ENCODE peak calls at places on chromosomes 13 and 19, in five cellular contexts. One of them, this sample, is unnamed.

GRCh38 chr19:41801682-41802317 is 5.4 kb downstream of the CEACAM3 start:
- DNase-seq in IMR-90: no peak
- DNase-seq in body of pancreas: no peak
- DNase-seq in upper lobe of right lung: no peak
- DNase-seq in fibroblast of mammary gland: no peak
- DNase-seq in this sample: no peak

GRCh38 chr19:5963855-5964254 is 14.1 kb downstream of the RANBP3 start:
- DNase-seq in fibroblast of mammary gland: no peak
- DNase-seq in body of pancreas: no peak
- DNase-seq in upper lobe of right lung: no peak
- DNase-seq in IMR-90: no peak
- DNase-seq in this sample: no peak

GRCh38 chr19:56595548-56595899 is 422 bp downstream of the ZNF71 start:
- DNase-seq in fibroblast of mammary gland: peak; percentile 17
- DNase-seq in IMR-90: peak; percentile 9
- DNase-seq in upper lobe of right lung: no peak
- DNase-seq in body of pancreas: no peak
- DNase-seq in this sample: no peak

GRCh38 chr13:105948143-105948542 is 587.3 kb downstream of the EFNB2 start:
- DNase-seq in body of pancreas: no peak
- DNase-seq in fibroblast of mammary gland: no peak
- DNase-seq in IMR-90: no peak
- DNase-seq in upper lobe of right lung: no peak
- DNase-seq in this sample: no peak

GRCh38 chr19:19661675-19662251 is 1.7 kb downstream of the ATP13A1 start:
- DNase-seq in upper lobe of right lung: no peak
- DNase-seq in fibroblast of mammary gland: no peak
- DNase-seq in body of pancreas: no peak
- DNase-seq in IMR-90: no peak
- DNase-seq in this sample: no peak

GRCh38 chr13:111204438-111205177 is 89.5 kb downstream of the ARHGEF7 start:
- DNase-seq in body of pancreas: peak; percentile 55
- DNase-seq in IMR-90: peak; percentile 84
- DNase-seq in fibroblast of mammary gland: peak; percentile 80
- DNase-seq in upper lobe of right lung: peak; percentile 70
- DNase-seq in this sample: peak; percentile 89

GRCh38 chr13:38563739-38564138 is 123.1 kb upstream of the FREM2 start:
- DNase-seq in IMR-90: no peak
- DNase-seq in fibroblast of mammary gland: no peak
- DNase-seq in body of pancreas: no peak
- DNase-seq in upper lobe of right lung: no peak
- DNase-seq in this sample: no peak

GRCh38 chr13:73069206-73069815 is 10.5 kb downstream of the KLF5 start:
- DNase-seq in IMR-90: peak; percentile 60
- DNase-seq in upper lobe of right lung: no peak
- DNase-seq in body of pancreas: no peak
- DNase-seq in fibroblast of mammary gland: no peak
- DNase-seq in this sample: peak; percentile 39

GRCh38 chr19:39078436-39079200 is 5.5 kb upstream of the ACP7 start:
- DNase-seq in body of pancreas: no peak
- DNase-seq in fibroblast of mammary gland: peak; percentile 96
- DNase-seq in IMR-90: peak; percentile 97
- DNase-seq in upper lobe of right lung: no peak
- DNase-seq in this sample: peak; percentile 64

GRCh38 chr13:91346848-91347211 is 657 bp upstream of the MIR17HG start:
- DNase-seq in IMR-90: no peak
- DNase-seq in upper lobe of right lung: no peak
- DNase-seq in body of pancreas: peak; percentile 32
- DNase-seq in fibroblast of mammary gland: no peak
- DNase-seq in this sample: peak; percentile 8

GRCh38 chr13:28704919-28705318 is 13.9 kb downstream of the SLC46A3 start:
- DNase-seq in fibroblast of mammary gland: no peak
- DNase-seq in upper lobe of right lung: no peak
- DNase-seq in body of pancreas: no peak
- DNase-seq in IMR-90: no peak
- DNase-seq in this sample: no peak

GRCh38 chr13:75636339-75637095 is 387 bp downstream of the LMO7 start:
- DNase-seq in body of pancreas: peak; percentile 31
- DNase-seq in upper lobe of right lung: peak; percentile 70
- DNase-seq in fibroblast of mammary gland: no peak
- DNase-seq in IMR-90: peak; percentile 46
- DNase-seq in this sample: peak; percentile 58

GRCh38 chr13:53254495-53254894 is 225.9 kb downstream of the OLFM4 start:
- DNase-seq in fibroblast of mammary gland: no peak
- DNase-seq in body of pancreas: no peak
- DNase-seq in IMR-90: no peak
- DNase-seq in upper lobe of right lung: no peak
- DNase-seq in this sample: no peak

GRCh38 chr13:57253551-57253950 is 86.6 kb downstream of the PRR20E start:
- DNase-seq in fibroblast of mammary gland: no peak
- DNase-seq in IMR-90: no peak
- DNase-seq in body of pancreas: no peak
- DNase-seq in upper lobe of right lung: no peak
- DNase-seq in this sample: no peak

GRCh38 chr19:17026041-17026658 is 460 bp downstream of the CPAMD8 start:
- DNase-seq in body of pancreas: no peak
- DNase-seq in fibroblast of mammary gland: no peak
- DNase-seq in upper lobe of right lung: peak; percentile 84
- DNase-seq in IMR-90: no peak
- DNase-seq in this sample: no peak

GRCh38 chr19:6464070-6464873 is at the start of gene CRB3:
- DNase-seq in fibroblast of mammary gland: no peak
- DNase-seq in IMR-90: no peak
- DNase-seq in body of pancreas: peak; percentile 97
- DNase-seq in upper lobe of right lung: peak; percentile 96
- DNase-seq in this sample: no peak

GRCh38 chr19:38047641-38048040 is 140.6 kb downstream of the SIPA1L3 start:
- DNase-seq in IMR-90: no peak
- DNase-seq in fibroblast of mammary gland: no peak
- DNase-seq in body of pancreas: no peak
- DNase-seq in upper lobe of right lung: no peak
- DNase-seq in this sample: no peak

GRCh38 chr19:53389591-53390377 is 5.2 kb upstream of the ZNF765 start:
- DNase-seq in upper lobe of right lung: no peak
- DNase-seq in IMR-90: no peak
- DNase-seq in fibroblast of mammary gland: no peak
- DNase-seq in body of pancreas: no peak
- DNase-seq in this sample: peak; percentile 4

GRCh38 chr13:62388515-62388914 is 972.9 kb upstream of the PCDH20 start:
- DNase-seq in IMR-90: peak; percentile 16
- DNase-seq in body of pancreas: no peak
- DNase-seq in upper lobe of right lung: no peak
- DNase-seq in fibroblast of mammary gland: no peak
- DNase-seq in this sample: no peak

GRCh38 chr13:78136966-78137365 is 218.3 kb upstream of the EDNRB start:
- DNase-seq in upper lobe of right lung: no peak
- DNase-seq in IMR-90: no peak
- DNase-seq in fibroblast of mammary gland: no peak
- DNase-seq in body of pancreas: no peak
- DNase-seq in this sample: no peak

GRCh38 chr19:46372901-46373572 is 26.1 kb downstream of the PPP5C start:
- DNase-seq in IMR-90: no peak
- DNase-seq in upper lobe of right lung: peak; percentile 60
- DNase-seq in body of pancreas: no peak
- DNase-seq in fibroblast of mammary gland: peak; percentile 62
- DNase-seq in this sample: no peak

GRCh38 chr19:38469151-38469550 is 35.7 kb downstream of the RYR1 start:
- DNase-seq in body of pancreas: no peak
- DNase-seq in IMR-90: no peak
- DNase-seq in fibroblast of mammary gland: no peak
- DNase-seq in upper lobe of right lung: no peak
- DNase-seq in this sample: no peak

GRCh38 chr19:3163943-3164342 is 14.6 kb upstream of the S1PR4 start:
- DNase-seq in IMR-90: no peak
- DNase-seq in body of pancreas: no peak
- DNase-seq in upper lobe of right lung: no peak
- DNase-seq in fibroblast of mammary gland: no peak
- DNase-seq in this sample: no peak

GRCh38 chr19:17726136-17726741 is 7.0 kb downstream of the MAP1S start:
- DNase-seq in IMR-90: no peak
- DNase-seq in upper lobe of right lung: no peak
- DNase-seq in body of pancreas: no peak
- DNase-seq in fibroblast of mammary gland: no peak
- DNase-seq in this sample: no peak

GRCh38 chr13:24223341-24224231 is 63.1 kb downstream of the SPATA13 start:
- DNase-seq in upper lobe of right lung: no peak
- DNase-seq in fibroblast of mammary gland: no peak
- DNase-seq in body of pancreas: no peak
- DNase-seq in IMR-90: no peak
- DNase-seq in this sample: no peak

GRCh38 chr19:39293394-39293793 is 2.8 kb upstream of the IFNL1 start:
- DNase-seq in upper lobe of right lung: peak; percentile 17
- DNase-seq in IMR-90: no peak
- DNase-seq in fibroblast of mammary gland: no peak
- DNase-seq in body of pancreas: no peak
- DNase-seq in this sample: no peak

GRCh38 chr19:55423225-55423967 is 15.8 kb upstream of the UBE2S start:
- DNase-seq in upper lobe of right lung: no peak
- DNase-seq in IMR-90: no peak
- DNase-seq in body of pancreas: no peak
- DNase-seq in fibroblast of mammary gland: no peak
- DNase-seq in this sample: no peak

GRCh38 chr13:48504606-48505369 is 28.1 kb downstream of the RCBTB2 start:
- DNase-seq in IMR-90: no peak
- DNase-seq in body of pancreas: no peak
- DNase-seq in upper lobe of right lung: no peak
- DNase-seq in fibroblast of mammary gland: no peak
- DNase-seq in this sample: no peak

GRCh38 chr13:21478881-21479808 is 20.0 kb upstream of the ZDHHC20 start:
- DNase-seq in fibroblast of mammary gland: peak; percentile 82
- DNase-seq in IMR-90: peak; percentile 81
- DNase-seq in body of pancreas: peak; percentile 40
- DNase-seq in upper lobe of right lung: no peak
- DNase-seq in this sample: peak; percentile 84

GRCh38 chr19:48632692-48633147 is 4.5 kb downstream of the DBP start:
- DNase-seq in body of pancreas: no peak
- DNase-seq in IMR-90: peak; percentile 53
- DNase-seq in fibroblast of mammary gland: peak; percentile 64
- DNase-seq in upper lobe of right lung: no peak
- DNase-seq in this sample: no peak

GRCh38 chr19:14073232-14073924 is 792 bp downstream of the MISP3 start:
- DNase-seq in fibroblast of mammary gland: peak; percentile 76
- DNase-seq in upper lobe of right lung: peak; percentile 90
- DNase-seq in body of pancreas: peak; percentile 81
- DNase-seq in IMR-90: peak; percentile 82
- DNase-seq in this sample: peak; percentile 78
- TF ChIP-seq CTCF in fibroblast of mammary gland: no peak
- TF ChIP-seq CTCF in upper lobe of right lung: no peak
- TF ChIP-seq CTCF in body of pancreas: peak; percentile 14
- TF ChIP-seq CTCF in IMR-90: peak; percentile 66
- TF ChIP-seq CTCF in this sample: no peak

GRCh38 chr19:40688987-40689338 is 1.5 kb downstream of the NUMBL start:
- DNase-seq in body of pancreas: no peak
- DNase-seq in fibroblast of mammary gland: no peak
- DNase-seq in upper lobe of right lung: no peak
- DNase-seq in IMR-90: no peak
- DNase-seq in this sample: no peak

GRCh38 chr19:40689339-40690049 is 957 bp downstream of the NUMBL start:
- DNase-seq in IMR-90: no peak
- DNase-seq in body of pancreas: no peak
- DNase-seq in fibroblast of mammary gland: peak; percentile 25
- DNase-seq in upper lobe of right lung: no peak
- DNase-seq in this sample: peak; percentile 28

GRCh38 chr19:40686882-40687524 is 3.4 kb downstream of the NUMBL start:
- DNase-seq in upper lobe of right lung: no peak
- DNase-seq in IMR-90: no peak
- DNase-seq in body of pancreas: no peak
- DNase-seq in fibroblast of mammary gland: no peak
- DNase-seq in this sample: no peak

GRCh38 chr19:40687525-40688016 is 2.9 kb downstream of the NUMBL start:
- DNase-seq in fibroblast of mammary gland: peak; percentile 94
- DNase-seq in body of pancreas: peak; percentile 48
- DNase-seq in upper lobe of right lung: peak; percentile 79
- DNase-seq in IMR-90: peak; percentile 86
- DNase-seq in this sample: peak; percentile 93

DNA sequence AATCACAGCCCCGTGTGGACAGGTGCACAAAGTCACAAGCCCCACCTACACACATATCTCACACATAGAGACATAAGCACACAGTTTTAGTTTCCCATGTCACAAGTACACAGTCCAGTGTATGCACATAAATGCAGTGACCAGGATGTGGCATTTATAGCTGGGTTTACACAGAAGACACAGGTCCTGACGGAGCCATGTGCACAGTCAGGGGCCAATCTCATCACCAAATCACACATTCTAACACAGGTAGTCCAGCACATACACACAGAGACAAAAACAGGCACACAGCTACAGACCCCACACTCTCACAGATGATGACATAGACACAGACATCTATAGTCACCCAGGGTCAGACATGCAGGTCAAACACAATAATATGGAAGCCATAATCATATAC is 2.2 kb downstream of the NUMBL start:
- DNase-seq in fibroblast of mammary gland: no peak
- DNase-seq in upper lobe of right lung: no peak
- DNase-seq in IMR-90: no peak
- DNase-seq in body of pancreas: no peak
- DNase-seq in this sample: peak; percentile 10
- H3K4me3 ChIP-seq in fibroblast of mammary gland: peak overlapping the region; percentile 73
- H3K4me3 ChIP-seq in upper lobe of right lung: no peak overlapping the region
- H3K4me3 ChIP-seq in IMR-90: peak overlapping the region; percentile 15
- H3K4me3 ChIP-seq in body of pancreas: no peak overlapping the region
- H3K4me3 ChIP-seq in this sample: peak overlapping the region; percentile 80

DNA sequence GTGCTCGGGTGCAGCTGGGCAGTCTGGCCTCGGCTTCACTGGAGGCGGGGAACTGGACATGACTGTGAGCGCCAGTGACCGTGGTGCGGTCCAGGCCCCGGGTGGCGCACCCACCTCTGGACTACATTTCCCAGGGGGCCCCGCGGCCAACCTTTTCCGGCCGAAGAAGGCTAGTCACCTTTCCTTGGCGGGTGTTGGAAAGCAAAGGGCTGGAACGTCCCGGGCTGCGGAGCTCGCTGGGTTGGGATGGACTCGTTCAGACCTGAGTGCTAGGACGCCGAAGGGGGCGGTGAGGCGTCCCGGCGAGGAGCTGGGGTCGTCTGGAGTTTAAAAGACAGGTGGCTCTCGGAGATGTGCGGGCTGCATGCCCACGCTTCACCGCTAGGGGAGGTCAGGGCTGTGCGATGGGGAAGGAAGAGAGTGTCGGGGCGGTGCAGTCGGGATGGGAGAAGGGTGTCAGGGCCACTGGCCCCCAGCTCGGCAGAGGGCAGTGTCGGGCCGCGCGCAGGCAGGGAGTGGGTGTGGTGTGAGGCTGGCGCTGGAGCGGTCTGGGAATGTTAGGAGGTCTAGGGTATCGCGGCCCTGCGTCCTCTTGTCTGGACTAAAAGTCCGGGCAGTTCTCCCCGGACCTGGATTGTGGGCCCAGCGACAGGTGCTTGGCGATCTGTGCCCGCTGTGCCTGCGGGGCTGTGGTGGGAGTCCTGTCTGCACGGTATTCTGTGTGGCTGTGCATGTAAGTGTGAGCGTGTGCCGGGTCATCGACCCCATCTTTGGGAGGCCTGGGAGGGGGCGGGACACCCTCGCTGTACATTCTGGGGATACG is 57.1 kb downstream of the ZNF568 start:
- DNase-seq in IMR-90: peak; percentile 50
- DNase-seq in body of pancreas: peak; percentile 85
- DNase-seq in upper lobe of right lung: peak; percentile 89
- DNase-seq in fibroblast of mammary gland: peak; percentile 72
- DNase-seq in this sample: peak; percentile 73
- TF ChIP-seq CTCF in IMR-90: peak; percentile 54
- TF ChIP-seq CTCF in body of pancreas: peak; percentile 99
- TF ChIP-seq CTCF in upper lobe of right lung: peak; percentile 73
- TF ChIP-seq CTCF in fibroblast of mammary gland: peak; percentile 68
- TF ChIP-seq CTCF in this sample: peak; percentile 74

GRCh38 chr19:15673176-15673654 is 328 bp downstream of the CYP4F12 start:
- DNase-seq in body of pancreas: no peak
- DNase-seq in IMR-90: no peak
- DNase-seq in fibroblast of mammary gland: no peak
- DNase-seq in upper lobe of right lung: no peak
- DNase-seq in this sample: no peak
- H3K4me3 ChIP-seq in body of pancreas: no peak overlapping the region
- H3K4me3 ChIP-seq in IMR-90: no peak overlapping the region
- H3K4me3 ChIP-seq in fibroblast of mammary gland: no peak overlapping the region
- H3K4me3 ChIP-seq in upper lobe of right lung: no peak overlapping the region
- H3K4me3 ChIP-seq in this sample: no peak overlapping the region

This sample was measured in fibroblast of villous mesenchyme.